ENCODE peak calls at places on chromosomes 6 and 20, in five cellular contexts. Z is COR-L47; E is transverse colon; C is myocyte; U is activated naive CD8-positive, alpha-beta T cell treated with anti-CD3 and anti-CD28 coated beads, Interleukin-2, amount 50 U/mL, for 24 hours. A is an unnamed sample.

GRCh38 chr6:3499603-3500002 is 42.8 kb upstream of the SLC22A23 start:
- DNase-seq in Z (no peak), E (no peak), C (no peak), U (no peak), A (no peak)

GRCh38 chr20:50723672-50724071 is 7.7 kb upstream of the PARD6B start:
- DNase-seq in Z (no peak), E (no peak), C (no peak), U (no peak), A (no peak)

GRCh38 chr20:46894579-46894958 is at the start of gene EYA2:
- DNase-seq in Z (peak; percentile 55), E (peak; percentile 16), C (no peak), U (no peak), A (no peak)

GRCh38 chr6:154767419-154767818 is 34.2 kb downstream of the SCAF8 start:
- DNase-seq in Z (no peak), E (no peak), C (no peak), U (no peak), A (no peak)

GRCh38 chr6:52352239-52353008 is 9.5 kb upstream of the PAQR8 start:
- DNase-seq in Z (peak; percentile 8), E (peak; percentile 41), C (peak; percentile 70), U (no peak), A (peak; percentile 44)

GRCh38 chr6:158905277-158905676 is 86.1 kb upstream of the EZR start:
- DNase-seq in Z (no peak), E (no peak), C (no peak), U (no peak), A (no peak)

GRCh38 chr20:21436186-21436585 is 38.9 kb upstream of the NKX2-4 start:
- DNase-seq in Z (no peak), E (no peak), C (peak; percentile 61), U (no peak), A (no peak)

GRCh38 chr6:167795874-167796667 is 30.6 kb upstream of the AFDN start:
- DNase-seq in Z (no peak), E (peak; percentile 61), C (peak; percentile 17), U (no peak), A (peak; percentile 81)

GRCh38 chr6:111798281-111798725 is 74.9 kb downstream of the FYN start:
- DNase-seq in Z (no peak), E (no peak), C (no peak), U (no peak), A (no peak)

GRCh38 chr6:53179961-53180651 is 31.5 kb upstream of the GCM1 start:
- DNase-seq in Z (peak; percentile 88), E (peak; percentile 59), C (peak; percentile 34), U (peak; percentile 22), A (peak; percentile 52)

GRCh38 chr6:30599625-30600324 is 17.3 kb downstream of the PPP1R10 start:
- DNase-seq in Z (no peak), E (no peak), C (no peak), U (no peak), A (no peak)

GRCh38 chr6:35087361-35088280 is 53.5 kb downstream of the TCP11 start:
- DNase-seq in Z (no peak), E (no peak), C (no peak), U (no peak), A (no peak)

GRCh38 chr6:136123464-136123863 is 126.6 kb downstream of the MTFR2 start:
- DNase-seq in Z (no peak), E (no peak), C (no peak), U (no peak), A (no peak)

GRCh38 chr20:44176833-44177533 is 10.0 kb downstream of the JPH2 start:
- DNase-seq in Z (no peak), E (peak; percentile 72), C (peak; percentile 99), U (no peak), A (peak; percentile 33)

GRCh38 chr6:30480536-30481156 is 8.7 kb upstream of the HLA-E start:
- DNase-seq in Z (no peak), E (no peak), C (no peak), U (peak; percentile 61), A (no peak)

GRCh38 chr6:106466211-106466610 is 105.7 kb downstream of the CRYBG1 start:
- DNase-seq in Z (no peak), E (no peak), C (no peak), U (no peak), A (no peak)

GRCh38 chr20:944148-944547 is 28.0 kb upstream of the ANGPT4 start:
- DNase-seq in Z (no peak), E (no peak), C (no peak), U (no peak), A (no peak)

GRCh38 chr6:167513763-167514162 is 188.9 kb downstream of the TTLL2 start:
- DNase-seq in Z (no peak), E (no peak), C (no peak), U (no peak), A (no peak)

GRCh38 chr6:85421963-85422362 is 27.9 kb upstream of the NT5E start:
- DNase-seq in Z (no peak), E (no peak), C (no peak), U (no peak), A (no peak)

GRCh38 chr6:100460650-100461204 is 4.0 kb downstream of the SIM1 start:
- DNase-seq in Z (no peak), E (no peak), C (peak; percentile 69), U (no peak), A (no peak)

GRCh38 chr6:47335456-47335855 is 25.8 kb upstream of the TNFRSF21 start:
- DNase-seq in Z (no peak), E (no peak), C (no peak), U (no peak), A (no peak)

GRCh38 chr20:8309638-8310037 is 177.6 kb downstream of the PLCB1 start:
- DNase-seq in Z (peak; percentile 16), E (no peak), C (no peak), U (no peak), A (no peak)

GRCh38 chr6:84411060-84411629 is 183.7 kb upstream of the CEP162 start:
- DNase-seq in Z (peak; percentile 64), E (no peak), C (peak; percentile 73), U (no peak), A (no peak)

GRCh38 chr6:37204014-37204751 is 34.2 kb downstream of the PIM1 start:
- DNase-seq in Z (no peak), E (peak; percentile 77), C (peak; percentile 59), U (no peak), A (peak; percentile 67)

GRCh38 chr6:36701401-36701991 is 3.9 kb downstream of the RAB44 start:
- DNase-seq in Z (no peak), E (no peak), C (peak; percentile 25), U (no peak), A (no peak)

GRCh38 chr6:157551041-157551832 is 170.2 kb downstream of the ZDHHC14 start:
- DNase-seq in Z (no peak), E (no peak), C (no peak), U (no peak), A (no peak)

GRCh38 chr20:53917145-53918009 is 153.0 kb downstream of the BCAS1 start:
- DNase-seq in Z (no peak), E (peak; percentile 59), C (peak; percentile 57), U (no peak), A (peak; percentile 72)

GRCh38 chr20:4985658-4986057 is 15.7 kb downstream of the SLC23A2 start:
- DNase-seq in Z (no peak), E (no peak), C (no peak), U (no peak), A (no peak)

GRCh38 chr6:53361549-53362031 is 12.8 kb upstream of the ELOVL5 start:
- DNase-seq in Z (no peak), E (no peak), C (no peak), U (peak; percentile 34), A (no peak)

GRCh38 chr20:1944345-1945099 is 49.3 kb downstream of the SIRPA start:
- DNase-seq in Z (peak; percentile 11), E (no peak), C (no peak), U (no peak), A (no peak)

GRCh38 chr6:11430036-11430435 is 107.5 kb upstream of the TMEM170B start:
- DNase-seq in Z (no peak), E (no peak), C (peak; percentile 50), U (no peak), A (no peak)

GRCh38 chr6:82144007-82144851 is 103.3 kb downstream of the IBTK start:
- DNase-seq in Z (no peak), E (peak; percentile 7), C (peak; percentile 89), U (no peak), A (peak; percentile 16)

GRCh38 chr6:10528170-10528981 is 7.2 kb downstream of the GCNT2 start:
- DNase-seq in Z (peak; percentile 15), E (peak; percentile 67), C (no peak), U (no peak), A (peak; percentile 52)

GRCh38 chr6:166439366-166440091 is 56.8 kb upstream of the MPC1 start:
- DNase-seq in Z (no peak), E (no peak), C (no peak), U (no peak), A (no peak)

GRCh38 chr20:21395666-21396044 is 1.7 kb downstream of the NKX2-4 start:
- DNase-seq in Z (no peak), E (no peak), C (no peak), U (peak; percentile 37), A (no peak)

GRCh38 chr20:62275263-62275619 is 27.6 kb upstream of the ADRM1 start:
- DNase-seq in Z (no peak), E (no peak), C (no peak), U (no peak), A (no peak)

GRCh38 chr20:50470249-50470858 is 39.8 kb upstream of the PTPN1 start:
- DNase-seq in Z (no peak), E (no peak), C (no peak), U (no peak), A (no peak)

GRCh38 chr6:163180874-163181541 is 233.5 kb upstream of the QKI start:
- DNase-seq in Z (no peak), E (peak; percentile 29), C (peak; percentile 76), U (no peak), A (peak; percentile 66)

A was measured in mucosa of gallbladder.